ENCODE peak calls at places on chromosomes 7 and 10, in four cellular contexts. A is adipocyte, G is fibroblast of the aortic adventitia, U is transverse colon. L is an unnamed sample.

GRCh38 chr7:26131056-26131589 is 20.9 kb upstream of the NFE2L3 start:
- DNase-seq in A (no peak), G (no peak), U (no peak), L (no peak)

GRCh38 chr10:69958232-69958902 is 94.3 kb upstream of the MACROH2A2 start:
- DNase-seq in A (peak), G (peak), U (no peak), L (no peak)

GRCh38 chr7:35241884-35242283 is 12.0 kb downstream of the TBX20 start:
- DNase-seq in A (peak), G (no peak), U (no peak), L (no peak)

GRCh38 chr10:113895018-113895417 is 40.6 kb downstream of the NHLRC2 start:
- DNase-seq in A (no peak), G (peak), U (no peak), L (no peak)

GRCh38 chr10:26513101-26513500 is 75.0 kb downstream of the APBB1IP start:
- DNase-seq in A (no peak), G (no peak), U (no peak), L (no peak)

GRCh38 chr10:25388862-25389206 is 214.0 kb downstream of the GPR158 start:
- DNase-seq in A (no peak), G (no peak), U (no peak), L (no peak)

GRCh38 chr10:43120948-43121290 is 17.3 kb upstream of the CSGALNACT2 start:
- DNase-seq in A (no peak), G (no peak), U (peak), L (no peak)

GRCh38 chr10:88994034-88994433 is 3.4 kb downstream of the FAS start:
- DNase-seq in A (peak), G (peak), U (no peak), L (no peak)

GRCh38 chr7:7653568-7654187 is 13.1 kb downstream of the UMAD1 start:
- DNase-seq in A (peak), G (no peak), U (no peak), L (no peak)

GRCh38 chr7:27745064-27745583 is 5.2 kb downstream of the TAX1BP1 start:
- DNase-seq in A (peak), G (peak), U (no peak), L (no peak)

GRCh38 chr7:112211348-112211907 is 4.9 kb downstream of the ZNF277 start:
- DNase-seq in A (peak), G (peak), U (no peak), L (peak)

GRCh38 chr10:105974803-105975456 is 1189.6 kb downstream of the SORCS1 start:
- DNase-seq in A (peak), G (peak), U (no peak), L (no peak)

GRCh38 chr7:158407581-158408331 is 179.9 kb downstream of the PTPRN2 start:
- DNase-seq in A (peak), G (no peak), U (no peak), L (no peak)

GRCh38 chr7:73970801-73971229 is 57.2 kb upstream of the ELN start:
- DNase-seq in A (no peak), G (no peak), U (no peak), L (peak)

GRCh38 chr7:141381794-141382453 is 169.3 kb upstream of the AGK start:
- DNase-seq in A (no peak), G (no peak), U (no peak), L (no peak)

GRCh38 chr10:112650588-112651030 is 203.6 kb downstream of the VTI1A start:
- DNase-seq in A (peak), G (peak), U (no peak), L (no peak)

GRCh38 chr7:26508481-26508880 is 216.8 kb downstream of the SNX10 start:
- DNase-seq in A (no peak), G (no peak), U (peak), L (no peak)

GRCh38 chr7:87564290-87564963 is 36.3 kb downstream of the ABCB1 start:
- DNase-seq in A (peak), G (no peak), U (peak), L (peak)

GRCh38 chr10:119651514-119652327 is 541 bp downstream of the BAG3 start:
- DNase-seq in A (peak), G (no peak), U (peak), L (no peak)

GRCh38 chr7:25647007-25647406 is 418.7 kb upstream of the NPVF start:
- DNase-seq in A (no peak), G (no peak), U (no peak), L (no peak)

GRCh38 chr10:11017575-11018425 is at the start of gene CELF2:
- DNase-seq in A (peak), G (no peak), U (peak), L (peak)

GRCh38 chr10:104683567-104683966 is 42.5 kb downstream of the SORCS3 start:
- DNase-seq in A (no peak), G (no peak), U (no peak), L (no peak)

GRCh38 chr7:92625617-92626016 is 35.4 kb upstream of the FAM133B start:
- DNase-seq in A (no peak), G (no peak), U (no peak), L (no peak)

GRCh38 chr7:1056006-1056784 is 11.8 kb downstream of the GPR146 start:
- DNase-seq in A (no peak), G (no peak), U (no peak), L (peak)

GRCh38 chr7:101804087-101804631 is 13.3 kb upstream of the CUX1 start:
- DNase-seq in A (no peak), G (no peak), U (no peak), L (peak)

GRCh38 chr10:3853016-3853415 is 68.0 kb upstream of the KLF6 start:
- DNase-seq in A (no peak), G (no peak), U (no peak), L (no peak)

GRCh38 chr7:6111041-6111440 is 79.9 kb downstream of the ANKRD61 start:
- DNase-seq in A (no peak), G (no peak), U (no peak), L (no peak)

GRCh38 chr7:148058092-148058491 is 532.5 kb upstream of the C7orf33 start:
- DNase-seq in A (no peak), G (no peak), U (no peak), L (no peak)

GRCh38 chr10:74282151-74282852 is 131.3 kb downstream of the ADK start:
- DNase-seq in A (peak), G (peak), U (no peak), L (no peak)

GRCh38 chr7:128892521-128893250 is 17.8 kb downstream of the KCP start:
- DNase-seq in A (no peak), G (no peak), U (no peak), L (no peak)

GRCh38 chr10:79128923-79129305 is 60.1 kb downstream of the ZMIZ1 start:
- DNase-seq in A (no peak), G (no peak), U (no peak), L (no peak)

GRCh38 chr10:30583778-30584415 is 45.7 kb downstream of the LYZL2 start:
- DNase-seq in A (peak), G (peak), U (peak), L (peak)

GRCh38 chr10:26423722-26424121 is 14.4 kb upstream of the APBB1IP start:
- DNase-seq in A (no peak), G (no peak), U (no peak), L (no peak)

GRCh38 chr7:99027241-99027640 is 116.7 kb downstream of the SMURF1 start:
- DNase-seq in A (no peak), G (no peak), U (no peak), L (no peak)

GRCh38 chr7:84939442-84939841 is 247.4 kb downstream of the SEMA3D start:
- DNase-seq in A (no peak), G (no peak), U (no peak), L (no peak)

GRCh38 chr7:7185382-7185989 is 3.1 kb downstream of the C1GALT1 start:
- DNase-seq in A (no peak), G (no peak), U (no peak), L (no peak)

GRCh38 chr7:121278120-121279021 is 50.4 kb upstream of the WNT16 start:
- DNase-seq in A (peak), G (peak), U (no peak), L (no peak)

GRCh38 chr7:99379043-99379577 is 4.6 kb downstream of the ARPC1B start:
- DNase-seq in A (peak), G (peak), U (peak), L (peak)

GRCh38 chr7:85176197-85176596 is 10.7 kb downstream of the SEMA3D start:
- DNase-seq in A (peak), G (peak), U (no peak), L (no peak)

L was measured in lung.